ENCODE peak calls at places on chromosome 7, in six cellular contexts. J, C, L, S, Q and B are unnamed samples.

GRCh38 chr7:5470167-5470532 is 46.5 kb upstream of the TNRC18 start:
- DNase-seq in J (no peak), Q (no peak), S (no peak), C (no peak), L (no peak), B (no peak)

GRCh38 chr7:46559194-46559576 is 638.1 kb upstream of the IGFBP3 start:
- DNase-seq in S (no peak), C (no peak), L (no peak), J (no peak), Q (no peak), B (no peak)

GRCh38 chr7:5222861-5223411 is 32.9 kb downstream of the WIPI2 start:
- DNase-seq in Q (no peak), S (peak; percentile 43), L (no peak), J (no peak), C (no peak), B (no peak)

GRCh38 chr7:2099036-2099957 is 133.4 kb downstream of the MAD1L1 start:
- DNase-seq in L (no peak), J (no peak), Q (no peak), S (no peak), C (no peak), B (no peak)

GRCh38 chr7:64978497-64979203 is 12.2 kb downstream of the ZNF117 start:
- DNase-seq in L (no peak), C (no peak), Q (no peak), J (no peak), S (no peak), B (no peak)

GRCh38 chr7:49245062-49245461 is 320.7 kb downstream of the CDC14C start:
- DNase-seq in S (no peak), Q (no peak), L (no peak), J (no peak), C (no peak), B (no peak)

GRCh38 chr7:91019686-91020385 is 244.4 kb upstream of the FZD1 start:
- DNase-seq in C (no peak), L (no peak), J (no peak), Q (no peak), S (no peak), B (no peak)

GRCh38 chr7:140402178-140402835 is 1.6 kb upstream of the RAB19 start:
- DNase-seq in C (no peak), S (no peak), L (no peak), Q (no peak), J (no peak), B (no peak)

GRCh38 chr7:585229-585711 is 65.6 kb upstream of the PDGFA start:
- DNase-seq in C (no peak), S (no peak), L (peak; percentile 24), Q (no peak), J (no peak), B (no peak)

GRCh38 chr7:8638076-8638475 is 204.7 kb downstream of the NXPH1 start:
- DNase-seq in L (no peak), C (peak; percentile 22), Q (no peak), J (no peak), S (no peak), B (no peak)

GRCh38 chr7:157397751-157398691 is 61.2 kb downstream of the DNAJB6 start:
- DNase-seq in L (peak; percentile 43), Q (no peak), C (no peak), S (peak; percentile 71), J (no peak), B (peak; percentile 73)

GRCh38 chr7:100673942-100674431 is 447 bp downstream of the GNB2 start:
- DNase-seq in S (no peak), J (no peak), L (peak; percentile 64), Q (peak; percentile 68), C (no peak), B (no peak)

GRCh38 chr7:134327896-134328295 is 11.2 kb upstream of the SLC35B4 start:
- DNase-seq in L (no peak), S (peak; percentile 78), J (peak; percentile 44), Q (no peak), C (peak; percentile 13), B (no peak)

GRCh38 chr7:116354171-116354545 is 143.8 kb downstream of the TES start:
- DNase-seq in S (no peak), C (no peak), L (peak; percentile 81), Q (peak; percentile 29), J (no peak), B (peak; percentile 74)

GRCh38 chr7:105195891-105196290 is 181.9 kb downstream of the KMT2E start:
- DNase-seq in Q (no peak), J (no peak), C (no peak), L (no peak), S (no peak), B (no peak)

GRCh38 chr7:131183611-131184119 is 144.0 kb upstream of the MKLN1 start:
- DNase-seq in L (no peak), S (no peak), J (peak; percentile 6), Q (no peak), C (no peak), B (no peak)

DNA sequence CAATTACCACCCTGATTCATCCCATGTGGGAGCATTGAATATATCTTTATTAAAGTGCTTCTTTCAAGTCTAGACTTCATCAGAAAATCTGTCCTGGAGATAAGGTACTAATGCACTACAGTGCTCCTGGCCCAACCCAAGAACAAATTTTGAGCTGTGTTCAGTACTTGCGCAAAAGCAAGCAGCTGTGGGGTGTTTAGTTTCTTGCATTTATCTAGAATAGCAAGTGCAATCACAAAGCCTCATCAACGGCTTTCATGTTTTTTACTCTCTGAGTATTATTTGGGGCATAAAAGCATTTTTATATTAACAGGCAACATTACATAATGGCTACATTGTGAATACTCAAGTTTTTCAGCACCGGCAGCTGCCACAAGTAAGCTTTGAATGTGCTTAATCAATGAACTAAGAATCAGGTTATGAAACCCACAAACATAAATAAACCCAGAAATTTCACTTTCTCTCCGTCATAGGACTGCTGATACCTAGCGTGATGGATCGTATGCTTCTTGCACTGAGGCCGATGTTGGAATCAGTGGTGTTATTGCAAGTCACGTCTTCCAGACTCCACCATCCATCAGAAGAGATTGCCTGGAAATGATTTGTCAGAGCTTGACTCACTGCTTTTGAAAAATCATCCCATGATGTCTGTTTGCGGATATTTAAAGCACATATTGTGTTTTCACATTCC is 113.1 kb downstream of the CTTNBP2 start:
- DNase-seq in C (no peak), J (no peak), Q (no peak), L (no peak), S (no peak), B (no peak)
- H3K36me3 ChIP-seq in C (no peaks in the 10 kb centered on the region), J (no peaks in the 10 kb centered on the region), Q (no peaks in the 10 kb centered on the region), L (no peaks in the 10 kb centered on the region), S (peaks cover 8% of the 10 kb centered on the region), B (peaks cover 13% of the 10 kb centered on the region)

GRCh38 chr7:106962751-106963150 is 81.8 kb upstream of the PRKAR2B start:
- DNase-seq in L (no peak), J (no peak), Q (no peak), C (no peak), S (no peak), B (no peak)
- H3K27me3 ChIP-seq in L (no peaks in the 10 kb centered on the region), J (no peaks in the 10 kb centered on the region), Q (no peaks in the 10 kb centered on the region), C (no peaks in the 10 kb centered on the region), S (no peaks in the 10 kb centered on the region), B (no peaks in the 10 kb centered on the region)

DNA sequence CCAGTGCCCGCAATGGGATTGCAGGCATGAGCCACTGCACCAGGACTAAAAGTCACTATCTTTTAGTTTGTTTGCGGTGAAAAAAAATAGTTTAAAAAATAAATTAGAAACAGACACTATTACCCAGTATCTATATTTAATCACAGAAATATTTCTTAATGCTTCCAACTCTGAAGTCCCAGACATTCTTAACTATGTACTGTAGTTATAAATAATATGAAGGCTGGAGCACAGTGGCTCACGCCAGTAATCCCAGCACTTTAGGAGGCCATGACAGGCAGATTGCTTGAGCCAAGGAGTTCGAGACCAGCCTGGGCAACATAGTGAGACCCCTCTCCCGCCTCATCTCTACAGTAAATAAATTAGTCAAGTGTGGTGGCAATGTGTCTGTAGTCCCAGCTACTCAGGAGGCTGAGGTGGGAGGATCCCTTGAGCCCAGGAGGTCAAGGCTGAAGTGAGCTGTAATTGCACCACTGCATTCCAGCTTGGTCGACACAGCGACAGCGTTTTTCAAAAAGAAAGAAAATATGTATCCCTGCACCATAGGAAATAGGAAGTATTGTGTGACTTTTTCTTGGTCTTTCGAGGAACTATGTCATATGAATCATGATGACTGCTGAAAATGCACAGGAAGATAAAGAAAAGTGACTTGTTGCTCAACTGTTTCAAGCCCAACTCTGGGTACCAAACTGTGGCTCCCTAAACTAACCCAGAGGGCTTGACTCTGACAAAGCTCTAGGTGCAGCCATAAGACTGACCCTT is 74.9 kb upstream of the STEAP1B start:
- DNase-seq in C (no peak), Q (no peak), J (no peak), S (no peak), L (no peak), B (no peak)
- H3K36me3 ChIP-seq in C (no peaks in the 10 kb centered on the region), Q (no peaks in the 10 kb centered on the region), J (no peaks in the 10 kb centered on the region), S (no peaks in the 10 kb centered on the region), L (no peaks in the 10 kb centered on the region), B (peaks cover 4% of the 10 kb centered on the region)

GRCh38 chr7:129781856-129782256 is 170.3 kb downstream of the NRF1 start:
- DNase-seq in J (no peak), L (no peak), C (no peak), S (peak; percentile 82), Q (no peak), B (no peak)
- H3K27me3 ChIP-seq in J (peaks cover 62% of the 10 kb centered on the region), L (peaks cover 99% of the 10 kb centered on the region), C (peaks cover 29% of the 10 kb centered on the region), S (peaks cover 100% of the 10 kb centered on the region), Q (peaks cover 5% of the 10 kb centered on the region), B (peaks cover 70% of the 10 kb centered on the region)

DNA sequence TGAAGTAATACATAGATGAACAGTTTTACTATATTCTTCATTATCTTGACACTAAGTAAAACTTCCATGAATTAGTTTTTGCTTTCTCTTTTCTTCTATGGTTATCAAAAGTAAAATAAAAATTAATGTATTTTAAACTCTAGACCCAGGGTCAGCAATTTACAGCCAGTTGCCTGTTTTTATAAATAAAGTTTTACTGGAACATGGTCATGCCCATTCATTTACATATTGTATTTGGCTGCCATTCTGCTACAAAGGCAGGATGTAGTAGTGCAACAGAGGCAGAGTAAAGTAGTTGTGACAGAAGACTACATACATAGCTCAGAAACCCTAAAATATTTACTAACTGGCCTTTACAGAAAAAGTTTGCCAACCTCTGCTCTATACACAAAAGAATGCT is 98.8 kb downstream of the CNOT4 start:
- DNase-seq in Q (no peak), S (no peak), C (no peak), L (no peak), J (no peak), B (no peak)
- H3K36me3 ChIP-seq in Q (no peaks in the 10 kb centered on the region), S (no peaks in the 10 kb centered on the region), C (no peaks in the 10 kb centered on the region), L (peaks cover 40% of the 10 kb centered on the region), J (peaks cover 11% of the 10 kb centered on the region), B (no peaks in the 10 kb centered on the region)